ENCODE peak calls at places on chromosomes 12 and 14, in nine cellular contexts. T, O, B, P, Z, E, V, N and U are unnamed samples. For H3K27me3, the result is how much of the 10 kb centered on the place peaks cover.

GRCh38 chr14:59395672-59396071 is 69.5 kb downstream of the GPR135 start:
- DNase-seq in B (no peak), N (no peak), V (no peak), O (no peak), T (no peak), Z (no peak), P (no peak), E (no peak), U (no peak)

GRCh38 chr12:47360771-47361388 is 281.1 kb upstream of the AMIGO2 start:
- DNase-seq in P (no peak), T (no peak), N (no peak), E (no peak), O (no peak), Z (no peak), B (no peak), V (no peak), U (no peak)

GRCh38 chr12:119328111-119328510 is 6.4 kb upstream of the CCDC60 start:
- DNase-seq in Z (no peak), N (no peak), E (peak), V (peak), O (peak), P (peak), B (no peak), T (no peak), U (no peak)

GRCh38 chr12:15752780-15753179 is 36.4 kb downstream of the EPS8 start:
- DNase-seq in E (no peak), P (no peak), N (no peak), O (no peak), Z (peak), V (no peak), B (no peak), T (no peak), U (no peak)

GRCh38 chr12:27861428-27862167 is 81.6 kb upstream of the MANSC4 start:
- DNase-seq in P (no peak), N (peak), T (peak), O (peak), Z (peak), V (no peak), B (no peak), E (peak), U (peak)

GRCh38 chr12:93042283-93042682 is 113.2 kb upstream of the EEA1 start:
- DNase-seq in O (no peak), B (no peak), V (no peak), P (no peak), N (no peak), E (no peak), T (no peak), Z (peak), U (no peak)

GRCh38 chr12:105335856-105336255 is 5.4 kb downstream of the C12orf75 start:
- DNase-seq in B (no peak), P (no peak), O (no peak), N (no peak), Z (no peak), E (no peak), V (no peak), T (no peak), U (no peak)

GRCh38 chr14:22449612-22449930 is 139.5 kb downstream of the DAD1 start:
- DNase-seq in O (no peak), P (no peak), T (no peak), Z (no peak), E (no peak), N (no peak), B (no peak), V (no peak), U (no peak)

GRCh38 chr12:107663277-107663676 is 22.3 kb upstream of the PWP1 start:
- DNase-seq in N (no peak), B (no peak), O (no peak), P (no peak), Z (no peak), E (no peak), V (no peak), T (no peak), U (no peak)

GRCh38 chr12:91616401-91616800 is 433.8 kb upstream of the DCN start:
- DNase-seq in V (no peak), P (no peak), T (no peak), Z (no peak), E (no peak), B (no peak), O (no peak), N (no peak), U (no peak)

GRCh38 chr12:47071241-47071852 is 8.1 kb upstream of the PCED1B start:
- DNase-seq in B (no peak), V (no peak), P (peak), O (no peak), N (no peak), Z (no peak), T (no peak), E (no peak), U (no peak)

GRCh38 chr12:10101042-10101579 is 2.3 kb upstream of the CLEC1A start:
- DNase-seq in N (no peak), B (no peak), V (no peak), E (peak), O (no peak), T (no peak), Z (peak), P (no peak), U (no peak)

GRCh38 chr12:56082967-56083366 is 3.0 kb downstream of the ERBB3 start:
- DNase-seq in P (peak), B (no peak), N (no peak), T (no peak), O (no peak), V (no peak), E (no peak), Z (no peak), U (no peak)
- H3K27me3 ChIP-seq in P (under half), B (under half), N (under half), T (under half), O (under half), V (under half), E (under half), Z (under half), U (under half)

GRCh38 chr14:90383126-90383730 is 13.6 kb upstream of the CALM1 start:
- DNase-seq in E (peak), P (peak), Z (peak), B (peak), O (peak), V (peak), N (peak), T (peak), U (peak)
- TF ChIP-seq POLR2A in E (peak), P (peak), Z (peak), B (peak), O (peak), V (peak), N (peak), T (no peak), U (peak)

GRCh38 chr12:99984271-99985128 is at the start of gene ANKS1B:
- DNase-seq in O (peak), P (no peak), V (no peak), T (no peak), B (no peak), Z (peak), N (peak), E (peak), U (peak)

GRCh38 chr12:99985129-99985570 is 414 bp upstream of the ANKS1B start:
- DNase-seq in E (no peak), P (no peak), T (no peak), B (no peak), V (no peak), O (no peak), Z (no peak), N (no peak), U (no peak)

GRCh38 chr12:99981639-99982190 is 3.0 kb downstream of the ANKS1B start:
- DNase-seq in O (no peak), V (no peak), B (no peak), E (no peak), N (no peak), P (no peak), Z (no peak), T (no peak), U (no peak)

GRCh38 chr12:99983721-99984258 is 946 bp downstream of the ANKS1B start:
- DNase-seq in B (no peak), Z (no peak), N (no peak), O (no peak), E (no peak), V (no peak), T (no peak), P (no peak), U (no peak)

DNA sequence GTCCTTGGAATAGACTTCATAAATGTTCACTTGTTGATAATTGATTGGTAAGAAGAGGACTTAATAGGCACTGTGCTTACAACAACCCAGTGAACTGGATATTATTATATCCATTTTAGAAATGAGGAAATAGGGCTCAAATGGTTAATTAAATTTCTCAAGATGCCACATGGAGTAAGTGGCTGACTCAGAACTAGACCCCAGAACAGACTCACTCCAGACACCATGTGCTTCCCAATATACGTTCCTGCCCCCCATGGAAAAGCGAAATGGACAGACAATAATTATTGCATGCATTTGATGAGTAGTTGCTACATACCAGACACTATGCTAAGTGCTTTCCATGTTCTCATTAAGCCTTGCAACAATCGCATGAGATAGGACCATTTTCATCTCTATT is 895 bp upstream of the ANKS1B start:
- DNase-seq in Z (no peak), N (no peak), P (no peak), O (no peak), V (no peak), E (no peak), B (no peak), T (no peak), U (no peak)
- H3K4me3 ChIP-seq in Z (no peak), N (peak), P (peak), O (no peak), V (no peak), E (peak), B (peak), T (no peak), U (peak)

GRCh38 chr12:67693895-67694294 is 45.4 kb downstream of the DYRK2 start:
- DNase-seq in T (no peak), B (no peak), P (no peak), O (no peak), Z (no peak), N (no peak), E (no peak), V (no peak), U (no peak)

GRCh38 chr12:67698711-67699603 is 50.4 kb downstream of the DYRK2 start:
- DNase-seq in E (no peak), B (no peak), Z (peak), O (no peak), V (no peak), P (no peak), N (no peak), T (no peak), U (no peak)

GRCh38 chr12:67695974-67696373 is 47.4 kb downstream of the DYRK2 start:
- DNase-seq in E (no peak), N (no peak), P (no peak), T (no peak), Z (no peak), V (no peak), B (no peak), O (no peak), U (no peak)

GRCh38 chr12:67697981-67698380 is 49.4 kb downstream of the DYRK2 start:
- DNase-seq in N (no peak), P (no peak), E (no peak), V (no peak), O (no peak), Z (no peak), T (no peak), B (no peak), U (no peak)

GRCh38 chr12:67697443-67697842 is 48.9 kb downstream of the DYRK2 start:
- DNase-seq in P (no peak), E (no peak), B (no peak), O (no peak), V (no peak), T (no peak), Z (no peak), N (no peak), U (no peak)
- H3K27me3 ChIP-seq in P (under half), E (under half), B (under half), O (under half), V (under half), T (under half), Z (under half), N (under half), U (under half)

DNA sequence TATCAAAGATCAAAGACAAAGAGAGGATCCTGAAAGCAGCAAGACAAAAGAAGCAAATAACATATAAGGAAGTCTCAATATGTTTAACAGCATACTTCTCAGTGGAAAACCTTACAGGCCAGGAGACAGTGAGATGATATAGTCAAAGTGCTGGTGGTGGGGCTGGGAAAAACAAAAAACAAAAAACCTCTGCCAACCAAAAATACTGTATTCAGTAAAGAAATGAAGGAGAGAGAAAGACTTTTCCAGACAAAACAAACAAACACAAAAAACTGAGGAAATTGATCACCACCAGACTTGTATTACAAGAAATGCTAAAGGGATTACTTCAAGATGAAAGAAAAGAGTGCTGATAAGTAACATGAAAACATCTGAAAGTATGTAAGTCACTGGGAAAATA is 221.2 kb downstream of the ADGRD1 start:
- DNase-seq in P (no peak), V (no peak), E (no peak), O (no peak), B (no peak), T (no peak), N (no peak), Z (no peak), U (no peak)
- TF ChIP-seq POLR2A in P (no peak), V (no peak), E (no peak), O (no peak), B (no peak), T (no peak), N (no peak), Z (no peak), U (no peak)

DNA sequence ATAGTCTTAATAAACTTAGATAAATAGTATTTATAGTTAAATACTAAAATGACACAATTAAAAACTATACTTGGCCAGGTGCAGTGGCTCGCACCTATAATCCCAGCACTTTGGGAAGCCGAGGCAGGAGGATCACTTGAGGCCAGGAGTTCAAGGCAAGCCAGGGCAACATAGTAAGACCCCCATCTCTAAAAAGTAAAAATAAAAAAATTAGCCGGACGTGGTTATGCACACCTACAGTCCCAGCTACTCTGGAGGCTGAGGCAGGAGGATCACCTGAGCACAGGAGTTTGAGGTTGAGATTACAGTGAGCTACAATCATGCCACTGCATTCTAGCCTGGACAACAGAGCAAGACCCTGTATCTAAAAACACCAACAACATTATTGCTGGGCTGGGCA is 16.0 kb downstream of the CINP start:
- DNase-seq in N (no peak), T (no peak), E (no peak), P (no peak), B (no peak), Z (no peak), O (no peak), V (no peak), U (no peak)
- H3K4me3 ChIP-seq in N (no peak), T (no peak), E (no peak), P (no peak), B (no peak), Z (no peak), O (no peak), V (no peak), U (no peak)

DNA sequence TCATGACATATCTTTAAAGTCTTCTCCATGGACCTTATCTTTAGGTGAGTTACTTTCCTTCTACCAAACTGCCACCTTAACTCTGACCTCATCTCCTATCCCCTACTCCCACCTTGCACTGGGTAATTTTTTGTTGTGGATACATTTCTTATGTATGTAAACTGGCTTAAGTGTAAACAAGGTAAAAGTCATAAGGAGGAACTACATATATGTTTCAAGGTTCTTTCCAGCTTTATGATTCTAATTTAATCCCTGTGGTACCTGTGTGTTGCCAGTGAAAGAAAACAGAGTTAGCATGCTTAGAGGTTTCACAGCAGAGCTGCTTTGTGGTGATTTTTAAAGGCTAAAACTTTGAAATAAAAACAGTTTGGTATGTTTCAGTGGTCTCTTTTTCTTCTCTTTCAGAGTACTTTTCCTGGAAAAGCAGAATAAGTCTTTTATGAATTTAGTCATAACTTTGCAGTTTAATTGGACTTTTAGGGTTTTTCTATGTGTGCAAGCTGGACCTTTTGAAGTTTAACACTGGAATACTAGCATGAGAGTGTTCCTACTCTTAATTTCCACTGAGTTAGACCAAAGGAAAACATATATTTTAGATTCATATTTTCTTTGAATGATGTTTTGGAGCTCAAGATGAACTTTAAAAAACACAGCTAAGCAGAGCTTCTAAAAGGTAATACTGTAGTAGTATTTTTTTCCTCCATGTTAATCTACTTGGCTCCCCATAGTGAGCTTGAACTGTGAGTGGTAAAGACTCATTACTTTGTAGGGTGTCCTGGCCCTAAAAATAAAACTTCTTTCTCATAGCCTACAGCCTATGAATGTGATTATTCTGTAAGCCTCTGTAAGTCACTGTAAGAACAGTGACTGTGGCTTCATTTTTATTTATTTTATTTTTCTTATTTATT is 105.4 kb downstream of the FUT8 start:
- DNase-seq in B (no peak), N (no peak), T (no peak), Z (no peak), O (no peak), V (no peak), P (no peak), E (no peak), U (no peak)
- H3K27me3 ChIP-seq in B (under half), N (under half), T (under half), Z (under half), O (under half), V (under half), P (under half), E (under half), U (under half)

GRCh38 chr14:105180598-105181528 is at the start of gene NUDT14:
- DNase-seq in N (peak), T (peak), Z (peak), P (no peak), O (peak), V (peak), E (no peak), B (peak), U (peak)
- TF ChIP-seq POLR2A in N (no peak), T (no peak), Z (no peak), P (no peak), O (no peak), V (no peak), E (no peak), B (no peak), U (peak)